ENCODE peak calls at places on chromosomes 5 and 9, in six cellular contexts. X is GM23338, L is K562, A is HepG2, D is H1, I is GM12878. Z is an unnamed sample.
A peak's percentile ranks its signal among the peaks of the same experiment; 100 is the strongest.

GRCh38 chr5:149760700-149761187 is 30.6 kb downstream of the PPARGC1B start:
- DNase-seq in L (no peak), A (no peak), I (no peak), X (no peak), D (no peak), Z (no peak)

GRCh38 chr9:135961277-135961705 is at the start of gene UBAC1:
- DNase-seq in L (peak; percentile 92), I (peak; percentile 63), X (peak; percentile 97), A (peak; percentile 87), D (peak; percentile 93), Z (peak; percentile 94)

GRCh38 chr5:158451203-158451982 is 592.4 kb upstream of the CLINT1 start:
- DNase-seq in X (no peak), I (no peak), L (no peak), D (no peak), A (no peak), Z (no peak)

GRCh38 chr5:192970-193831 is 1.9 kb downstream of the LRRC14B start:
- DNase-seq in L (no peak), D (no peak), X (no peak), I (no peak), A (no peak), Z (no peak)

GRCh38 chr9:91884746-91885687 is 65.0 kb downstream of the ROR2 start:
- DNase-seq in A (peak; percentile 60), X (peak; percentile 78), L (no peak), D (peak; percentile 56), I (no peak), Z (no peak)

GRCh38 chr5:24226492-24226891 is 418.3 kb downstream of the CDH10 start:
- DNase-seq in I (no peak), X (no peak), A (no peak), L (no peak), D (no peak), Z (no peak)

GRCh38 chr9:82604947-82605656 is 457.8 kb downstream of the RASEF start:
- DNase-seq in A (peak; percentile 76), X (no peak), I (no peak), L (no peak), D (no peak), Z (no peak)

GRCh38 chr9:34578241-34579096 is 11.1 kb downstream of the CNTFR start:
- DNase-seq in X (peak; percentile 75), A (no peak), D (peak; percentile 74), L (no peak), I (no peak), Z (peak; percentile 56)

GRCh38 chr9:16257604-16258003 is 612.9 kb downstream of the BNC2 start:
- DNase-seq in I (no peak), A (no peak), X (peak; percentile 28), L (no peak), D (no peak), Z (no peak)

GRCh38 chr5:153974131-153974812 is 64.4 kb downstream of the FAM114A2 start:
- DNase-seq in A (peak; percentile 25), D (peak; percentile 60), L (peak; percentile 40), X (peak; percentile 79), I (no peak), Z (peak; percentile 20)

GRCh38 chr5:428754-429452 is 14.1 kb upstream of the EXOC3 start:
- DNase-seq in D (no peak), X (no peak), I (no peak), L (no peak), A (no peak), Z (no peak)

GRCh38 chr9:68704804-68705635 is at the start of gene PIP5K1B:
- DNase-seq in D (peak; percentile 82), I (no peak), A (peak; percentile 70), L (peak; percentile 69), X (peak; percentile 82), Z (peak; percentile 83)

GRCh38 chr9:121871431-121872025 is 220.1 kb downstream of the DAB2IP start:
- DNase-seq in L (no peak), X (no peak), I (no peak), D (no peak), A (no peak), Z (no peak)

GRCh38 chr9:133597316-133597957 is 11.8 kb downstream of the FAM163B start:
- DNase-seq in A (no peak), D (no peak), X (peak; percentile 53), L (peak; percentile 25), I (no peak), Z (no peak)

GRCh38 chr5:80149161-80149609 is 106.7 kb downstream of the SERINC5 start:
- DNase-seq in D (no peak), X (no peak), A (no peak), I (no peak), L (no peak), Z (no peak)

DNA sequence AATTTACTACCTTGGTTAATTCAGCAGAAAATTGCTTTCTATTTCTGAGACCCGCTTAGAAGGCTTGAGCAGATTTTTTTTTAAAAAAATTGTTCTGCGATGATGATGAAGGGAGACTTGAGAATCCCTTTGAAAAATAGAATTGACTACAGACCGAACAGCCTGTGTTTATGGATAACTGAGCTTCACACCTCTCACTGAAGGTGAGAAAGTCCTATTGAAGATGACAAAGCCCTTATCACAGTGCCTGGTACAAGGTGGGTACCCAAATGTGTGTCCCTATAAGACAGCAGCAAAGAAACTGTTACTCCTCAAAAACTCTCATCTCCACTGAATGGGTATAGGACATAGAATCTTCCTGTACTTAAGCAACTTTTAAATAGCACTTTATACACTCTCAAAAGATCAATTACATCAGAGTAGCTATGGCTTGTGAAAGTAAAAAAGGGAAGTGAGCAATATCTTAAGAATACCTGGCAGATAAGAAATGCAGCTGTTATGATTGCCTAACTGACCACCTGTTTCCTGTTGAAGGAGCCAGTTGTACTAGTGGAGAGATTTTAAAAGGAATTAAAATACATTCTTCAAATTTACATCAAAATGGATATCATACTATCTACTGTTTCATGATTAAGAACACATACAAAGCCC is 419.7 kb downstream of the CHSY3 start:
- DNase-seq in A (no peak), X (no peak), D (no peak), L (no peak), I (peak; percentile 72), Z (no peak)
- TF ChIP-seq CREB1 in A (no peak), X (no peak), D (no peak), L (no peak), I (no peak), Z (no peak)

DNA sequence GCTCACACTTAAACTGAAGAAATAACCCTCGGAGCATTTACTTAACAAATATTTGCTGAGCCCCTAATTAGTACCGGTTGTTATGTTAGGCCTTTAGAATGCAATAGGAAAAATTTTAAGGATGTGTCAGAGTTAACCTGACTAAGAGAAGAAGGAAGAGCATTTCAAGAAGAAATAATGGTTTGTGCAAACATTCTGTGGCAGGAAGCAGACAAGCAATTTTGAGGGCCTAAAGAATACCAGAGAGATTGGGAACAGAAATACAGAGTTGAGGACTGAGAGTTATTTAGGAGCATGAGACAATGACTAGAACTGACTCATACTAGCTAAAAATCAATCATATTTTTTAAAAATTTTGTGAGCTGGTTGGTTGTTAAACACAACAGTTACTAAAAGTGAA is 218.8 kb downstream of the PRR16 start:
- DNase-seq in A (no peak), D (no peak), X (no peak), L (no peak), I (no peak), Z (no peak)
- TF ChIP-seq CREB1 in A (no peak), D (no peak), X (no peak), L (no peak), I (no peak), Z (no peak)

GRCh38 chr9:35728041-35728971 is 3.7 kb downstream of the TLN1 start:
- DNase-seq in D (peak; percentile 56), A (peak; percentile 91), I (no peak), L (peak; percentile 30), X (peak; percentile 92), Z (peak; percentile 52)
- TF ChIP-seq CREB1 in D (no peak), A (no peak), I (no peak), L (no peak), X (no peak), Z (no peak)

DNA sequence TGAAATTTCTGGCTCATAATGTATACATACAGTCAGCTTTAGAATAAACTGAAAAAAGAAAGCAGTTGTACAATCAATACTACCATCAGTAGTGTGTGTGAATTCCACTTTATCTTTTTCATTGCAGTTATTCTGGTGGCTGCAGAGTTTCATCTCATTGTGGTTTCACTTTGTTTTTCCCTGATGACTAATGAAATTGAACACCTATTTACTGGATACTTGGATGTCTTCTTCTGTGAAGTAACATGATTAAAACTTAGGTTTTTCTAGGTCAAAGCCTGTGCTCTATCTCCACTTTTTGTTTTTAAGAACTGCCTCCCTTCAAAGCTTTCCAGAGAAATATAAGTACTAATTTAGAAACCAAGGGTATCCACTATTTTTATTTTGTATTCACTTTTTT is 174.3 kb downstream of the TRPM3 start:
- DNase-seq in D (no peak), X (no peak), L (no peak), I (no peak), A (no peak), Z (no peak)
- TF ChIP-seq CREB1 in D (no peak), X (no peak), L (no peak), I (no peak), A (no peak), Z (no peak)

GRCh38 chr9:127474592-127474991 is 23.3 kb downstream of the LRSAM1 start:
- DNase-seq in I (no peak), A (no peak), D (no peak), L (no peak), X (no peak), Z (no peak)
- TF ChIP-seq CREB1 in I (no peak), A (no peak), D (no peak), L (no peak), X (no peak), Z (no peak)

GRCh38 chr5:15702102-15702501 is 202.1 kb downstream of the FBXL7 start:
- DNase-seq in L (no peak), A (peak; percentile 3), I (no peak), D (no peak), X (peak; percentile 33), Z (no peak)

GRCh38 chr5:15707631-15708030 is 207.7 kb downstream of the FBXL7 start:
- DNase-seq in D (no peak), X (no peak), I (no peak), L (no peak), A (no peak), Z (no peak)

GRCh38 chr5:15704397-15704947 is 204.5 kb downstream of the FBXL7 start:
- DNase-seq in I (no peak), A (no peak), D (no peak), L (no peak), X (no peak), Z (no peak)

GRCh38 chr5:15703901-15704300 is 203.9 kb downstream of the FBXL7 start:
- DNase-seq in L (no peak), X (no peak), A (no peak), D (no peak), I (no peak), Z (no peak)
- TF ChIP-seq CREB1 in L (no peak), X (no peak), A (no peak), D (no peak), I (no peak), Z (no peak)

GRCh38 chr5:167696558-167697314 is 594.7 kb upstream of the WWC1 start:
- DNase-seq in D (no peak), X (peak; percentile 26), I (no peak), L (no peak), A (no peak), Z (no peak)
- TF ChIP-seq CREB1 in D (no peak), X (no peak), I (no peak), L (no peak), A (no peak), Z (no peak)